ENCODE peak calls at places on chromosomes 1 and 21, in six cellular contexts. One of them, this sample, is unnamed.

GRCh38 chr1:218735436-218735835 is 390.3 kb downstream of the TGFB2 start:
- DNase-seq in HepG2: no peak
- DNase-seq in SK-N-SH: no peak
- DNase-seq in GM12878: no peak
- DNase-seq in K562: no peak
- DNase-seq in H1: no peak
- DNase-seq in this sample: no peak

GRCh38 chr1:227886993-227887696 is 60.6 kb downstream of the WNT9A start:
- DNase-seq in HepG2: no peak
- DNase-seq in SK-N-SH: peak; percentile 84
- DNase-seq in GM12878: no peak
- DNase-seq in K562: no peak
- DNase-seq in H1: peak; percentile 70
- DNase-seq in this sample: no peak

GRCh38 chr1:167720965-167721616 is 691 bp upstream of the MPZL1 start:
- DNase-seq in HepG2: peak; percentile 49
- DNase-seq in SK-N-SH: peak; percentile 42
- DNase-seq in GM12878: no peak
- DNase-seq in K562: no peak
- DNase-seq in H1: no peak
- DNase-seq in this sample: peak; percentile 48

GRCh38 chr1:111192643-111193519 is 7.6 kb downstream of the DENND2D start:
- DNase-seq in HepG2: no peak
- DNase-seq in SK-N-SH: no peak
- DNase-seq in GM12878: no peak
- DNase-seq in K562: no peak
- DNase-seq in H1: no peak
- DNase-seq in this sample: no peak

GRCh38 chr1:226082959-226083302 is 20.4 kb downstream of the H3-3A start:
- DNase-seq in HepG2: no peak
- DNase-seq in SK-N-SH: peak; percentile 87
- DNase-seq in GM12878: no peak
- DNase-seq in K562: no peak
- DNase-seq in H1: no peak
- DNase-seq in this sample: peak; percentile 24

GRCh38 chr1:82534996-82535395 is 734.3 kb downstream of the ADGRL2 start:
- DNase-seq in HepG2: no peak
- DNase-seq in SK-N-SH: no peak
- DNase-seq in GM12878: no peak
- DNase-seq in K562: no peak
- DNase-seq in H1: no peak
- DNase-seq in this sample: no peak

GRCh38 chr1:100536031-100536430 is 1.9 kb upstream of the GPR88 start:
- DNase-seq in HepG2: no peak
- DNase-seq in SK-N-SH: no peak
- DNase-seq in GM12878: peak; percentile 73
- DNase-seq in K562: no peak
- DNase-seq in H1: no peak
- DNase-seq in this sample: no peak

GRCh38 chr21:41589620-41590175 is 81.7 kb upstream of the TMPRSS2 start:
- DNase-seq in HepG2: no peak
- DNase-seq in SK-N-SH: no peak
- DNase-seq in GM12878: no peak
- DNase-seq in K562: no peak
- DNase-seq in H1: no peak
- DNase-seq in this sample: no peak

GRCh38 chr1:89953072-89953626 is 41.8 kb upstream of the ZNF326 start:
- DNase-seq in HepG2: peak; percentile 49
- DNase-seq in SK-N-SH: no peak
- DNase-seq in GM12878: peak; percentile 33
- DNase-seq in K562: peak; percentile 54
- DNase-seq in H1: peak; percentile 52
- DNase-seq in this sample: peak; percentile 13

GRCh38 chr1:218996362-218996761 is 177.3 kb upstream of the LYPLAL1 start:
- DNase-seq in HepG2: no peak
- DNase-seq in SK-N-SH: no peak
- DNase-seq in GM12878: no peak
- DNase-seq in K562: no peak
- DNase-seq in H1: no peak
- DNase-seq in this sample: no peak

GRCh38 chr1:151238467-151238739 is 16.1 kb upstream of the PSMD4 start:
- DNase-seq in HepG2: no peak
- DNase-seq in SK-N-SH: peak; percentile 13
- DNase-seq in GM12878: no peak
- DNase-seq in K562: no peak
- DNase-seq in H1: no peak
- DNase-seq in this sample: no peak

GRCh38 chr1:200654660-200655059 is 15.0 kb downstream of the DDX59 start:
- DNase-seq in HepG2: no peak
- DNase-seq in SK-N-SH: no peak
- DNase-seq in GM12878: no peak
- DNase-seq in K562: no peak
- DNase-seq in H1: no peak
- DNase-seq in this sample: no peak

GRCh38 chr1:31881698-31882000 is 56.5 kb downstream of the PTP4A2 start:
- DNase-seq in HepG2: peak; percentile 66
- DNase-seq in SK-N-SH: no peak
- DNase-seq in GM12878: no peak
- DNase-seq in K562: no peak
- DNase-seq in H1: no peak
- DNase-seq in this sample: no peak

GRCh38 chr1:31877544-31877943 is 60.6 kb downstream of the PTP4A2 start:
- DNase-seq in HepG2: no peak
- DNase-seq in SK-N-SH: no peak
- DNase-seq in GM12878: no peak
- DNase-seq in K562: no peak
- DNase-seq in H1: no peak
- DNase-seq in this sample: no peak

GRCh38 chr1:31878018-31878417 is 60.1 kb downstream of the PTP4A2 start:
- DNase-seq in HepG2: no peak
- DNase-seq in SK-N-SH: no peak
- DNase-seq in GM12878: no peak
- DNase-seq in K562: no peak
- DNase-seq in H1: no peak
- DNase-seq in this sample: no peak

GRCh38 chr1:31880957-31881697 is 57.0 kb downstream of the PTP4A2 start:
- DNase-seq in HepG2: peak; percentile 29
- DNase-seq in SK-N-SH: no peak
- DNase-seq in GM12878: no peak
- DNase-seq in K562: no peak
- DNase-seq in H1: no peak
- DNase-seq in this sample: no peak

GRCh38 chr1:31879981-31880608 is 58.1 kb downstream of the PTP4A2 start:
- DNase-seq in HepG2: no peak
- DNase-seq in SK-N-SH: no peak
- DNase-seq in GM12878: no peak
- DNase-seq in K562: no peak
- DNase-seq in H1: no peak
- DNase-seq in this sample: no peak
- H3K4me3 ChIP-seq in HepG2: no peak overlapping the region
- H3K4me3 ChIP-seq in SK-N-SH: no peak overlapping the region
- H3K4me3 ChIP-seq in GM12878: no peak overlapping the region
- H3K4me3 ChIP-seq in K562: no peak overlapping the region
- H3K4me3 ChIP-seq in H1: no peak overlapping the region
- H3K4me3 ChIP-seq in this sample: no peak overlapping the region

GRCh38 chr1:39925727-39926342 is 24.1 kb upstream of the MYCL start:
- DNase-seq in HepG2: no peak
- DNase-seq in SK-N-SH: no peak
- DNase-seq in GM12878: no peak
- DNase-seq in K562: no peak
- DNase-seq in H1: no peak
- DNase-seq in this sample: no peak
- TF ChIP-seq GABPA in HepG2: no peak
- TF ChIP-seq GABPA in SK-N-SH: no peak
- TF ChIP-seq GABPA in GM12878: no peak
- TF ChIP-seq GABPA in K562: no peak
- TF ChIP-seq GABPA in H1: no peak
- TF ChIP-seq GABPA in this sample: no peak

GRCh38 chr1:56924116-56924515 is 41.7 kb downstream of the C8B start:
- DNase-seq in HepG2: no peak
- DNase-seq in SK-N-SH: peak; percentile 26
- DNase-seq in GM12878: no peak
- DNase-seq in K562: no peak
- DNase-seq in H1: no peak
- DNase-seq in this sample: no peak
- TF ChIP-seq CTCF in HepG2: no peak
- TF ChIP-seq CTCF in SK-N-SH: no peak
- TF ChIP-seq CTCF in GM12878: no peak
- TF ChIP-seq CTCF in K562: no peak
- TF ChIP-seq CTCF in H1: no peak
- TF ChIP-seq CTCF in this sample: no peak

GRCh38 chr1:222757673-222758268 is 20.8 kb downstream of the FAM177B start:
- DNase-seq in HepG2: no peak
- DNase-seq in SK-N-SH: no peak
- DNase-seq in GM12878: no peak
- DNase-seq in K562: no peak
- DNase-seq in H1: no peak
- DNase-seq in this sample: no peak
- H3K4me3 ChIP-seq in HepG2: no peak overlapping the region
- H3K4me3 ChIP-seq in SK-N-SH: no peak overlapping the region
- H3K4me3 ChIP-seq in GM12878: no peak overlapping the region
- H3K4me3 ChIP-seq in K562: no peak overlapping the region
- H3K4me3 ChIP-seq in H1: no peak overlapping the region
- H3K4me3 ChIP-seq in this sample: no peak overlapping the region

DNA sequence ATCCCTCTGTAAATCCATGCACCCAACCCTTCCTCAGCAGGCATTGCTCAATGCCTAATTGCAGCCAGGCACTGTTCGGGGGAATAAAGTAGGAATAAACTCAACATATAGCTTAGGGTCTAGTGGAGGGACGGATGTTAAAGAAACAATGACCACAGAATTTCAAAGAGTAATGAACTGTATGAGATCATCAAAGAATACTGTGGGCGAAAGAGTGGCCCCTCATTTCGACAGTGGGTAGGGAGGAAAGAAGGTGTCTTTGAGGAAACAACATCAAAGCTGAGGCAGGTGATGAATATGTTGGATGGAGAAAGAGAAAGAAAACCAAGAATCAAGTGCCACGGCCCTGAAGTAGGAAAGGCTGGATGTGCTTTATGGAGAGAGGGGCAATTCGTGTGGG is 161.3 kb downstream of the ADSS2 start:
- DNase-seq in HepG2: no peak
- DNase-seq in SK-N-SH: no peak
- DNase-seq in GM12878: no peak
- DNase-seq in K562: no peak
- DNase-seq in H1: no peak
- DNase-seq in this sample: no peak
- TF ChIP-seq GABPA in HepG2: no peak
- TF ChIP-seq GABPA in SK-N-SH: no peak
- TF ChIP-seq GABPA in GM12878: no peak
- TF ChIP-seq GABPA in K562: no peak
- TF ChIP-seq GABPA in H1: no peak
- TF ChIP-seq GABPA in this sample: no peak

GRCh38 chr1:92484171-92484471 is 2.6 kb downstream of the GFI1 start:
- DNase-seq in HepG2: no peak
- DNase-seq in SK-N-SH: peak; percentile 51
- DNase-seq in GM12878: no peak
- DNase-seq in K562: no peak
- DNase-seq in H1: no peak
- DNase-seq in this sample: no peak

GRCh38 chr1:92484472-92485373 is 2.0 kb downstream of the GFI1 start:
- DNase-seq in HepG2: no peak
- DNase-seq in SK-N-SH: peak; percentile 51
- DNase-seq in GM12878: no peak
- DNase-seq in K562: peak; percentile 31
- DNase-seq in H1: peak; percentile 79
- DNase-seq in this sample: peak; percentile 75

GRCh38 chr1:92486251-92487077 is at the start of gene GFI1:
- DNase-seq in HepG2: peak; percentile 49
- DNase-seq in SK-N-SH: peak; percentile 58
- DNase-seq in GM12878: no peak
- DNase-seq in K562: no peak
- DNase-seq in H1: peak; percentile 68
- DNase-seq in this sample: peak; percentile 96

GRCh38 chr1:92487078-92487605 is 417 bp upstream of the GFI1 start:
- DNase-seq in HepG2: no peak
- DNase-seq in SK-N-SH: no peak
- DNase-seq in GM12878: no peak
- DNase-seq in K562: no peak
- DNase-seq in H1: no peak
- DNase-seq in this sample: no peak

GRCh38 chr1:92485374-92486250 is 1.1 kb downstream of the GFI1 start:
- DNase-seq in HepG2: peak; percentile 49
- DNase-seq in SK-N-SH: peak; percentile 54
- DNase-seq in GM12878: no peak
- DNase-seq in K562: peak; percentile 75
- DNase-seq in H1: peak; percentile 76
- DNase-seq in this sample: no peak
- TF ChIP-seq CTCF in HepG2: peak; percentile 77
- TF ChIP-seq CTCF in SK-N-SH: peak; percentile 28
- TF ChIP-seq CTCF in GM12878: peak; percentile 55
- TF ChIP-seq CTCF in K562: peak; percentile 30
- TF ChIP-seq CTCF in H1: peak; percentile 46
- TF ChIP-seq CTCF in this sample: no peak

DNA sequence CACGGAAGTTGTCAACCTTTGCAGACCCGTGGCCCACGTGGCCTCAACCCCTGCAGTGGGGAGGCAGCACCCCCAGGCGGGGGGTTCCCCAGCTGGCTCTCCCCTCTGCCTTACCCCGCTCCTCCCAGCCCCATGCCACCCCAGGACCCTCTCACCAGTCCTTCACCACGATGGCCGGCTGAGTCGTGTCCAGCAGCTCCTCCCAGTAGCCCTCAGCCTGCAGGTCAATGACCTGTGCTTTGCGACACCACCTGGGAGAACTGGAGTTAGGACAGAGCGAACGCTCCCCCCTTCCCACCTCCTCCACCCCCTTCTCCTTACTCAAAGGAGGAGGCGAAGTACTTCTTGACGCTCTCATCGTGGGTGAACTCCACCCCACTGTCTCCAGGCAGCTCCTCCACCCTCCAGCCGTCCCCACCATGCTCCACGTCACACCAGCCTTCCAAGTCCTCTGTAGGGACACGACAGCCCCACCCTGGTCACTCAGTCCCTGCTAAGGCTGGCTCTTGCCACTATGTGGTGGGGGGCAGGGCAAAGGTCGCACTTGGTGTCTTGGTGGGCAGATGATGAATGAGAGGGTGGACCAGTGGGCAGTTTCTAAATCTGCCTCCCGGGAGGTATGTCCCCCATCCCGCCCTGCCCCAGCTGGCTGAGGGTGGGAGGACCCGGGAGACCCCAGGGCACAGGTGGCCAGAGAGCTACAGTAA is 4.5 kb downstream of the FBXO2 start:
- DNase-seq in HepG2: no peak
- DNase-seq in SK-N-SH: no peak
- DNase-seq in GM12878: no peak
- DNase-seq in K562: no peak
- DNase-seq in H1: peak; percentile 54
- DNase-seq in this sample: no peak
- H3K4me3 ChIP-seq in HepG2: no peak overlapping the region
- H3K4me3 ChIP-seq in SK-N-SH: no peak overlapping the region
- H3K4me3 ChIP-seq in GM12878: no peak overlapping the region
- H3K4me3 ChIP-seq in K562: peak overlapping the region; percentile 17
- H3K4me3 ChIP-seq in H1: peak overlapping the region; percentile 10
- H3K4me3 ChIP-seq in this sample: peak overlapping the region; percentile 13

DNA sequence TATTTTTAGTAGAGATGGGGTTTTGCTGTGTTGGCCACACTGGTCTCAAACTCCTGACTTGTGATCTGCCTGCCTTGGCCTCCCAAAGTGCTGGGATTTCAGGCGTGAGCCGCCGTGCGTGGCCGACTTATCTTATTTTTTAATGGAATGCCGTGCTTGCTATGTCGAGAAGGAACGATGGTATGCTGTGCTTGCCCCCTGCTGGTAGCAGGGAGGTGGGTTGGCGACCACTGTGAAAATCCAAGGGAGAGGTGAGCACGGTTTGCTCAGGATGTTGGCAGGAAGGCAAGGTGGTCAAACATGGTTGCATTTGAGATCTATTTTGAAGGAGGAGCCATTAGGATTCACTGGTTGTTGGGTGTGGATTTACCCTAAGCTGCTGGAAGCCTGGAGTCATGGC is 45.8 kb upstream of the RCC2 start:
- DNase-seq in HepG2: no peak
- DNase-seq in SK-N-SH: no peak
- DNase-seq in GM12878: no peak
- DNase-seq in K562: no peak
- DNase-seq in H1: peak; percentile 71
- DNase-seq in this sample: no peak
- TF ChIP-seq GABPA in HepG2: no peak
- TF ChIP-seq GABPA in SK-N-SH: no peak
- TF ChIP-seq GABPA in GM12878: no peak
- TF ChIP-seq GABPA in K562: no peak
- TF ChIP-seq GABPA in H1: no peak
- TF ChIP-seq GABPA in this sample: no peak

This sample was measured in HL-60.